ENCODE peak calls at places on chromosome 2, in ten cellular contexts. K is choroid plexus epithelial cell; X is dorsolateral prefrontal cortex; W is pancreas; M is cardiac fibroblast; T is kidney; Z is keratinocyte; S is naive thymus-derived CD4-positive, alpha-beta T cell; L is Karpas-422; F is thoracic aorta. U is an unnamed sample.

GRCh38 chr2:84676295-84676694 is 160.0 kb downstream of the DNAH6 start:
- DNase-seq in L (peak; percentile 32), T (no peak), F (no peak), M (no peak), X (no peak), K (no peak), S (no peak), W (no peak), Z (no peak), U (no peak)

GRCh38 chr2:42914314-42914713 is 121.9 kb upstream of the HAAO start:
- DNase-seq in K (no peak), W (no peak), L (no peak), T (no peak), X (no peak), F (no peak), Z (no peak), S (no peak), M (no peak), U (no peak)

GRCh38 chr2:85924522-85924921 is 35.7 kb upstream of the ST3GAL5 start:
- DNase-seq in L (no peak), M (peak; percentile 92), W (no peak), X (no peak), F (no peak), S (no peak), Z (no peak), T (no peak), K (peak; percentile 84), U (peak; percentile 44)

GRCh38 chr2:127826047-127826446 is 15.1 kb upstream of the WDR33 start:
- DNase-seq in S (no peak), Z (no peak), L (no peak), X (no peak), K (peak; percentile 12), M (no peak), W (no peak), F (no peak), T (no peak), U (no peak)

GRCh38 chr2:28287261-28287915 is 105.3 kb upstream of the FOSL2 start:
- DNase-seq in K (no peak), W (no peak), Z (no peak), X (peak; percentile 10), T (no peak), F (no peak), M (no peak), S (no peak), L (no peak), U (no peak)

GRCh38 chr2:46818141-46818552 is 97.5 kb downstream of the MCFD2 start:
- DNase-seq in Z (no peak), L (no peak), F (peak; percentile 41), M (peak; percentile 51), S (no peak), K (no peak), W (no peak), T (peak; percentile 93), X (peak; percentile 86), U (no peak)

GRCh38 chr2:224650815-224651439 is 65.2 kb downstream of the CCDC195 start:
- DNase-seq in Z (no peak), W (no peak), X (no peak), K (peak; percentile 72), F (no peak), T (no peak), M (peak; percentile 66), L (peak; percentile 81), S (peak; percentile 12), U (peak; percentile 68)

GRCh38 chr2:171923206-171923605 is 945 bp downstream of the HAT1 start:
- DNase-seq in L (peak; percentile 51), X (peak; percentile 4), F (no peak), K (peak; percentile 63), T (no peak), Z (no peak), W (no peak), S (no peak), M (peak; percentile 71), U (peak; percentile 20)

GRCh38 chr2:36246320-36246990 is 109.1 kb upstream of the CRIM1 start:
- DNase-seq in S (peak; percentile 78), F (no peak), M (no peak), K (peak; percentile 49), X (no peak), L (no peak), Z (no peak), W (no peak), T (no peak), U (no peak)

GRCh38 chr2:207928079-207928478 is 97.2 kb downstream of the PLEKHM3 start:
- DNase-seq in W (no peak), T (no peak), X (no peak), L (no peak), K (peak; percentile 2), F (no peak), Z (no peak), S (no peak), M (no peak), U (peak; percentile 29)

GRCh38 chr2:19357383-19358241 is 811 bp downstream of the OSR1 start:
- DNase-seq in S (no peak), L (no peak), X (no peak), Z (no peak), M (peak; percentile 52), K (peak; percentile 58), T (no peak), F (no peak), W (peak; percentile 70), U (peak; percentile 42)

DNA sequence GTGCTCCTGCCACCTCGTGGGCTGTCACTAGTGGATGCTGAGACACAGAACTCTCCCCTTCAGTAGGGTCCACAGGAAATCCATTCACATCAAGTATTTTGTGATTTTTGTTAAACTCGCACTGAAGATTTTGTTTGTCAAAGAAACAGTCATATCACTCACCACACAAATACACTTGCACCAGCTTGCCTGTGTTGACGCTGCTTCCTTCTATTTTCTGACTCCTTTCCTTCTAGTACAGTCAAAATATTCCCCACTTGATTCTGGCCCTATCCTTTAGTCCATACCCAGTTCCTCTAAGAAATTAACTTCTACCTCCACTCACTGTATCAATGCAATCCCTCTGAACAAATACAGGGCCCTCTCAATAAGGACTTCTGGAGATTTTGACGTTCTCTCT is 213.2 kb upstream of the ARL4C start:
- DNase-seq in F (no peak), K (no peak), L (no peak), S (no peak), M (no peak), Z (no peak), W (no peak), T (no peak), X (no peak), U (peak; percentile 56)
- H3K4me3 ChIP-seq in F (no peak overlapping the region), K (no peak overlapping the region), L (no peak overlapping the region), S (no peak overlapping the region), M (no peak overlapping the region), Z (no peak overlapping the region), W (no peak overlapping the region), T (no peak overlapping the region), X (no peak overlapping the region), U (no peak overlapping the region)

DNA sequence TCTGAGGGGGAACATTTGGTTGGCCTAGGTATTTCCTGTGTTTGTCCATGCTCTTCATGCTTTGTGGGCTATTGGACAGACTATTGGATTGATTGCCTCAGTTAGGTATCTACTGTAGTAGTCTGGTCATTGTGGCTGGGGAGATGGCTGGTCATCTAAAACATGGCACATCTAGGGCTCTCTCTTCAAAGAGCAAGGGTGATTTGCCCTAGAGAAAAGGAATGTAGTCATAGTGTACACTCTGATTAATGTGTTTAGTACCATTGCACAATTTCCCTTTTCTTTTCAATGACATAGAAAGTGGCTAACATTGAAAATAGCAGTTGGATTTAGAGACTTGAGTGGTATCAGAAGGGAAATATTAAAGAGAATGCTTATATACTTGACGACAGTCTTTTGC is 114.3 kb downstream of the LCLAT1 start:
- DNase-seq in W (no peak), S (no peak), X (no peak), Z (no peak), M (peak; percentile 7), T (no peak), K (peak; percentile 1), F (no peak), L (no peak), U (peak; percentile 33)
- H3K4me3 ChIP-seq in W (no peak overlapping the region), S (no peak overlapping the region), X (no peak overlapping the region), Z (no peak overlapping the region), M (no peak overlapping the region), T (no peak overlapping the region), K (no peak overlapping the region), F (no peak overlapping the region), L (no peak overlapping the region), U (no peak overlapping the region)

GRCh38 chr2:159944874-159945273 is 117.5 kb downstream of the PLA2R1 start:
- DNase-seq in L (no peak), S (no peak), F (no peak), X (no peak), W (no peak), M (peak; percentile 18), Z (no peak), K (no peak), T (no peak), U (no peak)
- H3K4me3 ChIP-seq in L (no peak overlapping the region), S (no peak overlapping the region), F (no peak overlapping the region), X (no peak overlapping the region), W (no peak overlapping the region), M (no peak overlapping the region), Z (no peak overlapping the region), K (no peak overlapping the region), T (no peak overlapping the region), U (no peak overlapping the region)

GRCh38 chr2:24210723-24211122 is 35.9 kb downstream of the FAM228A start:
- DNase-seq in W (no peak), L (no peak), Z (no peak), S (no peak), K (no peak), F (no peak), X (no peak), T (no peak), M (no peak), U (no peak)

GRCh38 chr2:24210106-24210455 is 35.2 kb downstream of the FAM228A start:
- DNase-seq in L (no peak), X (no peak), W (no peak), F (no peak), T (no peak), M (no peak), Z (no peak), S (no peak), K (no peak), U (no peak)

GRCh38 chr2:24207359-24207758 is 32.5 kb downstream of the FAM228A start:
- DNase-seq in X (no peak), F (no peak), M (no peak), T (no peak), S (no peak), W (no peak), Z (no peak), K (no peak), L (no peak), U (no peak)

GRCh38 chr2:24208490-24208889 is 33.6 kb downstream of the FAM228A start:
- DNase-seq in Z (no peak), M (no peak), K (no peak), X (no peak), W (no peak), F (no peak), T (no peak), S (no peak), L (no peak), U (no peak)

DNA sequence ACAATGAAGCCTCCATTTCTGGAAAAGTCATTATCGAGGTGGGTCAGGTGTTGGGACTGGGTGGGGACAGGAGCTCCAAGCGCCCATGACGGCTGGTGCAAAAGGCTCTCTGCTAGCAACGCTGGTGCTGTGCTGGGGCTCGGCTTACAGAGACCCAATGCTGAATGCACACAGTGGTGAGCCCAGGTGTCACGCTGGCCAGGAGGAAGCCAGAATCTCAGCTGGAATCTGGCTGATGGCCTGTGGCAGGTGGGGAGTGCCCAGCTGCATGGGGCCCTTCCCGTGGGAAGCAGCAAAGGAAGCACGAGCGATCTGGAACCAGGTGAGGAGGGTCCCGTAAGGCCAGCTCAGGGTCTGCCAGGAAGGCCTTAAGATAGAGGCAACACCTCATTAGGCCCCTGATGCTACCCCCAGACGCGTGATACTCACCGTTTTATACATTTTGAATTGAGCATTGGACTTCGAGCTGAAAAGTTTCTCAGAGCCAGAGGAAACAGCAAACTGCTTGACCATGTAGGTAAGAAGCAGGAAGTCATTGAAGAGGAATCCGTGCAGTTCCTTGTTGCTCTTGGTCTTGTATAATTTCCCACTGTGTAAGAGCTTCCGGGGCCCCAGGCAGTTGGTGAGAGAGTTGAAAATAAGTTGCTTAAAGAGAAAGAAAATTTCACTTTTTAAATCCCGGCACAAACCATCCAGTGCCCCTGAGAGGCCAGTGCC is 34.7 kb downstream of the FAM228A start:
- DNase-seq in M (no peak), K (peak; percentile 36), W (no peak), X (no peak), T (no peak), S (no peak), F (no peak), L (no peak), Z (no peak), U (no peak)
- H3K4me3 ChIP-seq in M (no peak overlapping the region), K (no peak overlapping the region), W (no peak overlapping the region), X (no peak overlapping the region), T (no peak overlapping the region), S (no peak overlapping the region), F (no peak overlapping the region), L (no peak overlapping the region), Z (no peak overlapping the region), U (no peak overlapping the region)

U was measured in epithelial cell of esophagus.